ENCODE peak calls at places on chromosomes 16 and 17, in six cellular contexts. One of them, this sample, is unnamed. For H3K4me1, the result is how much of the 10 kb centered on the place peaks cover.

GRCh38 chr17:54979657-54980056 is 11.1 kb downstream of the STXBP4 start:
- DNase-seq in cardiac muscle cell: no peak
- DNase-seq in IMR-90: no peak
- DNase-seq in thoracic aorta: no peak
- DNase-seq in testis: no peak
- DNase-seq in A549: no peak
- DNase-seq in this sample: no peak

GRCh38 chr17:13510062-13510461 is 91.7 kb downstream of the HS3ST3A1 start:
- DNase-seq in testis: no peak
- DNase-seq in thoracic aorta: no peak
- DNase-seq in cardiac muscle cell: peak
- DNase-seq in A549: no peak
- DNase-seq in IMR-90: peak
- DNase-seq in this sample: peak

GRCh38 chr16:70740919-70741778 is 55.3 kb upstream of the MTSS2 start:
- DNase-seq in cardiac muscle cell: no peak
- DNase-seq in thoracic aorta: no peak
- DNase-seq in IMR-90: peak
- DNase-seq in A549: no peak
- DNase-seq in testis: no peak
- DNase-seq in this sample: no peak

GRCh38 chr16:2857451-2858244 is at the start of gene PRSS22:
- DNase-seq in thoracic aorta: no peak
- DNase-seq in A549: no peak
- DNase-seq in testis: no peak
- DNase-seq in cardiac muscle cell: no peak
- DNase-seq in IMR-90: peak
- DNase-seq in this sample: no peak

GRCh38 chr17:75899767-75900468 is 3.2 kb upstream of the TRIM65 start:
- DNase-seq in A549: no peak
- DNase-seq in IMR-90: no peak
- DNase-seq in thoracic aorta: no peak
- DNase-seq in cardiac muscle cell: no peak
- DNase-seq in testis: no peak
- DNase-seq in this sample: no peak

GRCh38 chr16:71727545-71728324 is 3.2 kb upstream of the PHLPP2 start:
- DNase-seq in thoracic aorta: no peak
- DNase-seq in IMR-90: no peak
- DNase-seq in testis: no peak
- DNase-seq in cardiac muscle cell: no peak
- DNase-seq in A549: no peak
- DNase-seq in this sample: no peak

GRCh38 chr17:4600563-4600962 is 16.2 kb downstream of the SMTNL2 start:
- DNase-seq in thoracic aorta: no peak
- DNase-seq in IMR-90: no peak
- DNase-seq in testis: no peak
- DNase-seq in cardiac muscle cell: peak
- DNase-seq in A549: no peak
- DNase-seq in this sample: peak

GRCh38 chr17:18960803-18961511 is 9.0 kb downstream of the SLC5A10 start:
- DNase-seq in IMR-90: peak
- DNase-seq in A549: peak
- DNase-seq in testis: peak
- DNase-seq in cardiac muscle cell: peak
- DNase-seq in thoracic aorta: peak
- DNase-seq in this sample: peak

GRCh38 chr16:67538666-67539101 is 10.1 kb downstream of the RIPOR1 start:
- DNase-seq in thoracic aorta: no peak
- DNase-seq in cardiac muscle cell: no peak
- DNase-seq in IMR-90: peak
- DNase-seq in A549: no peak
- DNase-seq in testis: no peak
- DNase-seq in this sample: no peak

GRCh38 chr16:86819523-86819887 is 241.2 kb downstream of the FOXL1 start:
- DNase-seq in IMR-90: no peak
- DNase-seq in testis: no peak
- DNase-seq in thoracic aorta: no peak
- DNase-seq in A549: no peak
- DNase-seq in cardiac muscle cell: no peak
- DNase-seq in this sample: no peak

GRCh38 chr16:11349599-11350276 is 4.5 kb downstream of the RMI2 start:
- DNase-seq in testis: peak
- DNase-seq in thoracic aorta: no peak
- DNase-seq in cardiac muscle cell: no peak
- DNase-seq in IMR-90: peak
- DNase-seq in A549: no peak
- DNase-seq in this sample: no peak

GRCh38 chr17:58677204-58677880 is 14.5 kb downstream of the TEX14 start:
- DNase-seq in IMR-90: peak
- DNase-seq in thoracic aorta: no peak
- DNase-seq in testis: no peak
- DNase-seq in A549: peak
- DNase-seq in cardiac muscle cell: no peak
- DNase-seq in this sample: no peak

GRCh38 chr16:68866933-68867332 is 23.6 kb downstream of the TANGO6 start:
- DNase-seq in cardiac muscle cell: no peak
- DNase-seq in thoracic aorta: no peak
- DNase-seq in IMR-90: no peak
- DNase-seq in A549: no peak
- DNase-seq in testis: no peak
- DNase-seq in this sample: no peak

GRCh38 chr16:58039829-58040495 is 14.4 kb downstream of the MMP15 start:
- DNase-seq in cardiac muscle cell: no peak
- DNase-seq in IMR-90: no peak
- DNase-seq in testis: no peak
- DNase-seq in A549: no peak
- DNase-seq in thoracic aorta: no peak
- DNase-seq in this sample: no peak

GRCh38 chr17:44749076-44750020 is 9.4 kb upstream of the ADAM11 start:
- DNase-seq in thoracic aorta: no peak
- DNase-seq in A549: no peak
- DNase-seq in IMR-90: no peak
- DNase-seq in cardiac muscle cell: no peak
- DNase-seq in testis: peak
- DNase-seq in this sample: no peak

GRCh38 chr16:22316411-22316811 is 19.2 kb downstream of the POLR3E start:
- DNase-seq in A549: no peak
- DNase-seq in IMR-90: no peak
- DNase-seq in testis: peak
- DNase-seq in cardiac muscle cell: no peak
- DNase-seq in thoracic aorta: no peak
- DNase-seq in this sample: no peak

GRCh38 chr17:32927201-32927723 is 691 bp upstream of the TMEM98 start:
- DNase-seq in A549: no peak
- DNase-seq in thoracic aorta: no peak
- DNase-seq in cardiac muscle cell: no peak
- DNase-seq in IMR-90: peak
- DNase-seq in testis: peak
- DNase-seq in this sample: no peak

GRCh38 chr17:12522743-12523181 is 142.9 kb upstream of the MYOCD start:
- DNase-seq in thoracic aorta: no peak
- DNase-seq in A549: peak
- DNase-seq in IMR-90: peak
- DNase-seq in cardiac muscle cell: peak
- DNase-seq in testis: no peak
- DNase-seq in this sample: no peak

GRCh38 chr17:55237268-55237667 is 27.5 kb upstream of the HLF start:
- DNase-seq in IMR-90: no peak
- DNase-seq in A549: no peak
- DNase-seq in testis: no peak
- DNase-seq in cardiac muscle cell: no peak
- DNase-seq in thoracic aorta: no peak
- DNase-seq in this sample: no peak

GRCh38 chr17:13038931-13039665 is 21.3 kb upstream of the ELAC2 start:
- DNase-seq in cardiac muscle cell: no peak
- DNase-seq in testis: no peak
- DNase-seq in thoracic aorta: no peak
- DNase-seq in A549: no peak
- DNase-seq in IMR-90: no peak
- DNase-seq in this sample: no peak

GRCh38 chr16:27226976-27227705 is 23.8 kb downstream of the KDM8 start:
- DNase-seq in IMR-90: no peak
- DNase-seq in A549: no peak
- DNase-seq in cardiac muscle cell: no peak
- DNase-seq in thoracic aorta: no peak
- DNase-seq in testis: no peak
- DNase-seq in this sample: no peak

GRCh38 chr17:12070561-12070960 is 49.9 kb downstream of the MAP2K4 start:
- DNase-seq in thoracic aorta: no peak
- DNase-seq in IMR-90: peak
- DNase-seq in testis: no peak
- DNase-seq in cardiac muscle cell: no peak
- DNase-seq in A549: no peak
- DNase-seq in this sample: no peak

GRCh38 chr16:47019563-47019962 is 46.1 kb upstream of the DNAJA2 start:
- DNase-seq in testis: no peak
- DNase-seq in thoracic aorta: no peak
- DNase-seq in A549: peak
- DNase-seq in IMR-90: no peak
- DNase-seq in cardiac muscle cell: no peak
- DNase-seq in this sample: no peak

GRCh38 chr17:81397314-81398169 is 2.3 kb downstream of the BAHCC1 start:
- DNase-seq in cardiac muscle cell: peak
- DNase-seq in testis: no peak
- DNase-seq in A549: peak
- DNase-seq in IMR-90: peak
- DNase-seq in thoracic aorta: no peak
- DNase-seq in this sample: peak

GRCh38 chr17:57691939-57692338 is 53.2 kb downstream of the CCDC182 start:
- DNase-seq in cardiac muscle cell: no peak
- DNase-seq in IMR-90: no peak
- DNase-seq in A549: no peak
- DNase-seq in testis: no peak
- DNase-seq in thoracic aorta: no peak
- DNase-seq in this sample: no peak

GRCh38 chr16:53809088-53809951 is 105.4 kb downstream of the FTO start:
- DNase-seq in thoracic aorta: no peak
- DNase-seq in cardiac muscle cell: no peak
- DNase-seq in A549: no peak
- DNase-seq in IMR-90: peak
- DNase-seq in testis: no peak
- DNase-seq in this sample: no peak

GRCh38 chr17:68248886-68249872 is 1.3 kb downstream of the AMZ2 start:
- DNase-seq in A549: no peak
- DNase-seq in testis: no peak
- DNase-seq in thoracic aorta: no peak
- DNase-seq in IMR-90: no peak
- DNase-seq in cardiac muscle cell: no peak
- DNase-seq in this sample: no peak

GRCh38 chr17:59893617-59894100 is 738 bp downstream of the RPS6KB1 start:
- DNase-seq in cardiac muscle cell: peak
- DNase-seq in A549: peak
- DNase-seq in thoracic aorta: no peak
- DNase-seq in IMR-90: peak
- DNase-seq in testis: peak
- DNase-seq in this sample: peak

GRCh38 chr17:4215882-4216411 is 47.8 kb downstream of the ANKFY1 start:
- DNase-seq in testis: no peak
- DNase-seq in IMR-90: no peak
- DNase-seq in thoracic aorta: no peak
- DNase-seq in cardiac muscle cell: no peak
- DNase-seq in A549: no peak
- DNase-seq in this sample: peak

DNA sequence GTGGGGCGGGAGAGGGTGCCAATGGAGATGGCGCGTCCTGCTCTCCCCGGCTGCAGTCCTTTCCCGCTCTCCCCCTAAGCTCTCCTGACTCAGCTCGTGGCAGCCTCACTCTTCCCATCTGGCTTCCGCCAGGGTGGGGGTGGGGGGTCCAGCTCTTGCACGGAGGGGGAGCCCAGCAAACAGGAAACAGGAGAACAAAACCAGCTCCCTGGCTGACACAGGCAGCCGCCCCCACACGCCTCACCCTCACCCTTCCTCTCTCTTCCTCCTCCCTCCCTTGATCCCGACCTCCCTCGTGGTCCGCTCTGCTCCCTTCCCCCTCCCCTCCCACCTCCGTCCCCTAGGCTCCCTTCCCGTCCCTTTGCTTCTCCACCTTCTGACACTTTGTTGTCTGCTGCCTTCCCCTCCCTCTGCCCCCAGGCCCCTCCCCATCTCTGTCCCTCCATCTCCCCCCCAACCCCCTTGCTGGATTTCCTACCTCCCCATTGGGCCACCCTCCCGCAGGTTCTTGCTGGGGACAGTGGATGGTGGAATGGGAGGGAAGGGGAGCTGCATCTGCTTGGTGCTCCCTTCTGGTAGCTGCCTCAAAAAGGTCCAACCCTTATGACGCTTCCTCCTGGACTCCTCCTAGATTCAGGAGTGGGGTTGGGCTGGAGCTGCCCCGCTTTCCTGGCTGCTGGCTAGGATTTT is 23.7 kb downstream of the ARHGAP23 start:
- DNase-seq in A549: no peak
- DNase-seq in cardiac muscle cell: no peak
- DNase-seq in IMR-90: peak
- DNase-seq in thoracic aorta: no peak
- DNase-seq in testis: no peak
- DNase-seq in this sample: no peak
- H3K4me3 ChIP-seq in A549: no peak
- H3K4me3 ChIP-seq in cardiac muscle cell: no peak
- H3K4me3 ChIP-seq in IMR-90: peak
- H3K4me3 ChIP-seq in thoracic aorta: peak
- H3K4me3 ChIP-seq in testis: no peak
- H3K4me3 ChIP-seq in this sample: no peak

GRCh38 chr16:84836234-84836647 is 16.5 kb downstream of the CRISPLD2 start:
- DNase-seq in testis: peak
- DNase-seq in cardiac muscle cell: peak
- DNase-seq in thoracic aorta: peak
- DNase-seq in IMR-90: peak
- DNase-seq in A549: peak
- DNase-seq in this sample: no peak
- H3K4me1 ChIP-seq in testis: half or more
- H3K4me1 ChIP-seq in cardiac muscle cell: under half
- H3K4me1 ChIP-seq in thoracic aorta: under half
- H3K4me1 ChIP-seq in IMR-90: half or more
- H3K4me1 ChIP-seq in A549: under half
- H3K4me1 ChIP-seq in this sample: under half

DNA sequence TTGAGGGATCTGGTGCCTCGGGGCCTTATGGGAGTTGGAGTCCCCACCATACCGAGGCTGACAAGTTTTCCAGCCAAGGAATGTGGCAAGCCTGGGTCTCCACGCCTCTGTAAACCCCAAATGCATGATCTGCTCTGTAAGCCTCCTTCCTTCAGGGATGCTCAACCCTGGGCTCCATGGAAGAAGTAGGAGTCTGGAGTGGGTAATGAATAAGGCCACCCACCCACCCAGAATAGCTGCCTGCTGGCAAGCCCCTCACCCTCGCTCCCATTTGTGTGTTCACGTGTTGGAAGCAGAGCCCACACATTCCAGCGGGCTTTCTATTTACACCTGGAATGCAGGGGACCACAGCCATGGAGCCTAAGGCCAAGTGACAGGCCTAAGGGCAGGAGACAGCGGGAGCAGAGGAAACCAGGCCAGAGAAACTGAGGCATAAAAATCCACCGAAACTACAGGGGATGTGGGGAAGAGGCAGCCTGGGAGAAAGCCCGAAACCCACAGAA is 4.4 kb downstream of the DLG4 start:
- DNase-seq in IMR-90: no peak
- DNase-seq in thoracic aorta: no peak
- DNase-seq in testis: no peak
- DNase-seq in A549: no peak
- DNase-seq in cardiac muscle cell: no peak
- DNase-seq in this sample: no peak
- H3K4me3 ChIP-seq in IMR-90: peak
- H3K4me3 ChIP-seq in thoracic aorta: peak
- H3K4me3 ChIP-seq in testis: peak
- H3K4me3 ChIP-seq in A549: peak
- H3K4me3 ChIP-seq in cardiac muscle cell: peak
- H3K4me3 ChIP-seq in this sample: peak

GRCh38 chr16:82636485-82636884 is 9.7 kb downstream of the CDH13 start:
- DNase-seq in thoracic aorta: no peak
- DNase-seq in A549: no peak
- DNase-seq in IMR-90: no peak
- DNase-seq in testis: no peak
- DNase-seq in cardiac muscle cell: no peak
- DNase-seq in this sample: no peak
- H3K4me1 ChIP-seq in thoracic aorta: under half
- H3K4me1 ChIP-seq in A549: under half
- H3K4me1 ChIP-seq in IMR-90: under half
- H3K4me1 ChIP-seq in testis: under half
- H3K4me1 ChIP-seq in cardiac muscle cell: under half
- H3K4me1 ChIP-seq in this sample: under half